ENCODE peak calls at places on chromosomes 16 and 17, in eight cellular contexts. H is A549, F is body of pancreas, J is uterus, M is tibial nerve, I is adrenal gland, C is esophagus squamous epithelium, P is transverse colon. N is an unnamed sample.

GRCh38 chr16:75293746-75294145 is 42.3 kb upstream of the BCAR1 start:
- DNase-seq in J (no peak), P (no peak), F (no peak), I (no peak), C (no peak), M (no peak), H (no peak), N (no peak)

GRCh38 chr17:51056813-51057510 is 63.7 kb downstream of the SPAG9 start:
- DNase-seq in C (no peak), I (peak; percentile 72), P (no peak), H (peak; percentile 53), M (no peak), F (peak; percentile 35), J (peak; percentile 48), N (no peak)

GRCh38 chr17:2797226-2797625 is 988 bp downstream of the RAP1GAP2 start:
- DNase-seq in C (no peak), I (no peak), J (no peak), M (no peak), H (no peak), P (no peak), F (no peak), N (no peak)

GRCh38 chr17:57279432-57279831 is 23.1 kb downstream of the MSI2 start:
- DNase-seq in F (no peak), I (peak; percentile 68), C (no peak), P (no peak), J (no peak), M (no peak), H (no peak), N (no peak)

GRCh38 chr16:11014159-11014558 is 69.8 kb downstream of the CLEC16A start:
- DNase-seq in M (no peak), P (no peak), I (no peak), J (no peak), F (no peak), H (no peak), C (no peak), N (no peak)

GRCh38 chr17:66138120-66138519 is 53.8 kb downstream of the CEP112 start:
- DNase-seq in H (no peak), M (no peak), P (no peak), F (no peak), C (no peak), J (no peak), I (no peak), N (no peak)

GRCh38 chr16:30351586-30352419 is 3.3 kb downstream of the CD2BP2 start:
- DNase-seq in F (peak; percentile 96), H (no peak), I (peak; percentile 94), M (peak; percentile 63), C (no peak), P (peak; percentile 61), J (peak; percentile 86), N (peak; percentile 75)

GRCh38 chr17:14268264-14268663 is 31.6 kb upstream of the CDRT15 start:
- DNase-seq in I (no peak), J (no peak), P (no peak), C (no peak), F (no peak), H (no peak), M (no peak), N (no peak)

GRCh38 chr17:49469831-49470568 is 25.1 kb upstream of the NGFR start:
- DNase-seq in H (no peak), I (no peak), P (no peak), C (no peak), F (no peak), J (no peak), M (no peak), N (no peak)

GRCh38 chr17:79826210-79826680 is 13.0 kb downstream of the CBX4 start:
- DNase-seq in M (no peak), P (no peak), J (no peak), H (no peak), I (no peak), C (no peak), F (no peak), N (no peak)

GRCh38 chr17:72792771-72793170 is 299.7 kb downstream of the SLC39A11 start:
- DNase-seq in F (no peak), C (no peak), J (no peak), M (no peak), P (no peak), H (no peak), I (no peak), N (no peak)

GRCh38 chr17:68184141-68184571 is 63.7 kb upstream of the AMZ2 start:
- DNase-seq in J (no peak), C (no peak), H (no peak), M (no peak), I (no peak), P (no peak), F (no peak), N (no peak)

GRCh38 chr17:77770331-77771105 is 188.0 kb upstream of the TNRC6C start:
- DNase-seq in H (no peak), P (no peak), J (no peak), I (no peak), C (no peak), M (no peak), F (no peak), N (peak; percentile 66)

GRCh38 chr16:82772215-82772614 is 145.4 kb downstream of the CDH13 start:
- DNase-seq in J (no peak), F (no peak), C (no peak), H (no peak), I (no peak), M (no peak), P (no peak), N (no peak)

GRCh38 chr17:10126554-10127493 is 71.6 kb downstream of the GAS7 start:
- DNase-seq in F (no peak), P (no peak), C (no peak), I (no peak), J (peak; percentile 74), H (no peak), M (peak; percentile 33), N (peak; percentile 50)

GRCh38 chr17:332558-333322 is 19.9 kb downstream of the RPH3AL start:
- DNase-seq in F (peak; percentile 69), C (no peak), I (peak; percentile 55), P (no peak), M (no peak), H (no peak), J (no peak), N (peak; percentile 43)

GRCh38 chr16:72990003-72990521 is 57.9 kb downstream of the ZFHX3 start:
- DNase-seq in C (no peak), I (peak; percentile 85), J (peak; percentile 73), F (peak; percentile 64), M (peak; percentile 69), H (peak; percentile 40), P (peak; percentile 68), N (no peak)

GRCh38 chr16:80682435-80683070 is 121.8 kb downstream of the CDYL2 start:
- DNase-seq in P (no peak), F (no peak), I (no peak), C (no peak), H (no peak), J (no peak), M (no peak), N (no peak)

GRCh38 chr17:74536890-74537289 is 5.6 kb upstream of the CD300LB start:
- DNase-seq in J (no peak), I (no peak), P (no peak), M (no peak), C (no peak), H (no peak), F (no peak), N (no peak)

GRCh38 chr16:10368984-10369551 is 16.8 kb upstream of the ATF7IP2 start:
- DNase-seq in J (no peak), M (no peak), H (no peak), P (no peak), F (no peak), I (no peak), C (no peak), N (no peak)

DNA sequence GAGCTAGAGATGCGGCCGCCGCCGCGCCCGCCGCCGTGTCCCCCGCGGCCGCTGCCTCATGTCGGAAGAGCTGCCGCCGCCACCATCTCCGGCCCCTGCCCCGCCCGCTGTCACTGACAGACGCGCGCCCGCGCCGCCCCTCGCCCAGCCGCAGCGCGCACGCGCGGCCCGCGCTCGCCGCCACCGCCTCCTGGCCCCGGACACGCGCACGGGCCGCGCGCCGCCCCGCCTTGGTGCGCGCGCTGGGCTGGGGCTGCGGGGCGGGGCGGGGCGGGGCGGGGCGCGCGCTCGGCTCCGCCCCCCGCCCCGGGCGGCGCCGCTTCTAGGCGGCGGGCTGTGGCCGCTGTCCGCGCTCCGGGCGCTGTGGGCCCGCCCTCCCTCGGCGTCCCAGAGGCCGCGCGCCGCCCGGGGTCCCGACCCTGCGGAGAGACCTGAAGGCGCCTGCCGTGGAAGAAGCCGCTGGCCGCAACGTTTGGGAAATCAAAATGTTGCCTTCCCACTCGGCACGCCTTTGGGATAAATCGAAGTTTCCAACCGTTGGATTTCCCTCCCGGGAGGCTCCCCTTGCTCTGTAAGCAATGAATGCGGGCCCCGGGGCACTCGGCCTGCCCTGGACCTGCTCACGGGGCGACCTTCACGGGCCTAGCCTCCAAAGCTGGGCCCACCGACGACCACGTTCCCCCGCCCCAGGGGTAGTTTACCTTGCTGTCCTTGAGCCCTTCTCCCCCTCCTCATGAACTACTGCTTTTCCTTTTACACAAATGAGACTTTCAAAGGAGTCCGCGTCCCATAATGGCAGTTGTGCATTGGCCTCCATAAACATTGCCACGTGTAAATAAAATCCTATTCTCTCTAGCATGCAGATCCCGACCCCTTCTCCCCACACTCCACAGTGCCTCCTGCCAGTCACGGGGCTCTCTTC is at the start of gene ADCY9:
- DNase-seq in I (peak; percentile 60), C (no peak), H (peak; percentile 86), M (peak; percentile 49), F (peak; percentile 84), P (peak; percentile 82), J (peak; percentile 64), N (peak; percentile 87)
- TF ChIP-seq POLR2A in I (peak; percentile 21), C (no peak), H (peak; percentile 73), M (peak; percentile 70), F (no peak), P (peak; percentile 41), J (peak; percentile 72), N (peak; percentile 55)

GRCh38 chr16:2292221-2292620 is 24.3 kb upstream of the RNPS1 start:
- DNase-seq in H (no peak), C (no peak), F (no peak), P (no peak), J (no peak), I (no peak), M (no peak), N (no peak)
- TF ChIP-seq CTCF in H (no peak), C (no peak), F (no peak), P (no peak), J (no peak), I (no peak), M (no peak), N (no peak)

DNA sequence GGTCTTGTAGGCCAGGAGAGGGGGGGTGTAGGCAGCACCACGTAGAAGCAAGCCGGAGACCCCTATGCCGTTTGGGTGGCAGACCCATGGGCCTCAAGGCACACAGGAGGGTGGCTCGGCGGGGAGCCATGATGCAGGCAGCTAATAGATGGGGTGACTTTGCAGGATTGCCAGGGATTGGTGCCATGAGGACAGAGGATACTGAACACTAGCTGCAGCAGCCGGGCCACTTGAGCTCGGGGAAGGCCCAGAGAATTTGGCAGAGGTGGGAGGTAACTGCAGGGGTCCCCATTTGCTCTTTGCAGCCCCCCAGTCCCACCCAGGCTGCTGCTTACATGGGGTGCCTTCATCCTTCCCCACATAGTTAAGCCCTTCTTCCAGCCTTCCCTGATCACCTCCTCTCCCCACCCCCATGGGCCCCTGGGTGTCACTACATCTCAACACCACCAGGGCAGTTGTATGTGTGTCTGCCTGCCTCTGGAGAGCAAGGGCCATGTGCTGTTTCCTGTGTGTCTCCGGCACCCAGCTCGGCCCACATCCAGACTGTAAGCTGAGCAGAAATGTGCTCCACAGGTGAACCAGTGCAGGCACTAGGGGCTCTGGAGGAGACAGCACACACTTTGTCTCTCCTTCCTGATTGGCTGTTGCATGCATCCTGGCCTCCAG is 52.1 kb downstream of the SREBF1 start:
- DNase-seq in F (peak; percentile 60), H (peak; percentile 69), C (no peak), I (no peak), M (no peak), J (no peak), P (no peak), N (no peak)
- TF ChIP-seq POLR2A in F (no peak), H (no peak), C (no peak), I (no peak), M (no peak), J (no peak), P (no peak), N (no peak)

GRCh38 chr17:17999364-18000007 is 26.8 kb downstream of the DRC3 start:
- DNase-seq in F (no peak), I (no peak), P (no peak), J (no peak), C (no peak), M (no peak), H (no peak), N (no peak)
- TF ChIP-seq CTCF in F (no peak), I (no peak), P (no peak), J (no peak), C (no peak), M (no peak), H (no peak), N (no peak)